ENCODE peak calls at places on chromosomes 3 and 15, in four cellular contexts. T is adipocyte; G is HEK293T; J is activated CD4-positive, alpha-beta T cell treated with anti-CD3 and anti-CD28 coated beads, Interleukin-2, amount 10 ng/mL, durations not matched to agents 7 days and 5 days. X is an unnamed sample.

GRCh38 chr15:56716334-56716733 is 17.0 kb downstream of the ZNF280D start:
- DNase-seq in T (no peak), G (no peak), J (no peak), X (no peak)

GRCh38 chr3:128442949-128443348 is 23.7 kb downstream of the DNAJB8 start:
- DNase-seq in J (no peak), T (no peak), G (no peak), X (no peak)

GRCh38 chr3:72142028-72142427 is 357.1 kb upstream of the PROK2 start:
- DNase-seq in T (no peak), J (no peak), G (no peak), X (no peak)

GRCh38 chr15:31302778-31303433 is 23.7 kb upstream of the KLF13 start:
- DNase-seq in J (peak; percentile 6), G (peak; percentile 19), T (no peak), X (no peak)

GRCh38 chr15:42056934-42057743 is 36.3 kb upstream of the PLA2G4E start:
- DNase-seq in J (peak; percentile 47), T (peak; percentile 66), G (peak; percentile 70), X (peak; percentile 85)

GRCh38 chr3:188916934-188917391 is 254.8 kb upstream of the TPRG1 start:
- DNase-seq in T (no peak), J (peak; percentile 57), G (no peak), X (no peak)

GRCh38 chr3:105837143-105837740 is 31.6 kb downstream of the CBLB start:
- DNase-seq in J (no peak), T (no peak), G (no peak), X (no peak)

GRCh38 chr15:38826880-38827279 is 262.3 kb upstream of the RASGRP1 start:
- DNase-seq in J (no peak), T (no peak), G (no peak), X (no peak)

GRCh38 chr3:163476179-163476578 is 1602.1 kb downstream of the SI start:
- DNase-seq in J (no peak), T (no peak), G (no peak), X (no peak)

GRCh38 chr3:79421273-79421672 is 346.5 kb downstream of the ROBO1 start:
- DNase-seq in J (no peak), G (no peak), T (no peak), X (no peak)

GRCh38 chr15:65081758-65082157 is 5.2 kb downstream of the KBTBD13 start:
- DNase-seq in G (no peak), T (no peak), J (no peak), X (no peak)

GRCh38 chr15:59367022-59367451 is 5.6 kb downstream of the MYO1E start:
- DNase-seq in G (no peak), J (no peak), T (peak; percentile 13), X (no peak)

GRCh38 chr15:92971081-92971480 is 71.0 kb downstream of the CHD2 start:
- DNase-seq in J (no peak), T (no peak), G (no peak), X (no peak)

GRCh38 chr3:187000711-187001151 is 70.4 kb downstream of the ST6GAL1 start:
- DNase-seq in G (no peak), T (no peak), J (no peak), X (no peak)

GRCh38 chr3:10310578-10310977 is 10.3 kb downstream of the SEC13 start:
- DNase-seq in J (no peak), G (no peak), T (peak; percentile 83), X (no peak)

GRCh38 chr3:84877092-84877491 is 81.7 kb upstream of the CADM2 start:
- DNase-seq in G (no peak), T (no peak), J (no peak), X (no peak)